ENCODE peak calls at places on chromosomes 5 and 9, in six cellular contexts. K is tibial nerve, A is spleen, F is IMR-90, U is stomach, J is uterus. W is an unnamed sample.

GRCh38 chr5:51618234-51618633 is 235.0 kb downstream of the ISL1 start:
- DNase-seq in K (no peak), A (no peak), F (no peak), U (no peak), J (no peak), W (no peak)

GRCh38 chr5:119840175-119840574 is 210.8 kb downstream of the FAM170A start:
- DNase-seq in K (no peak), A (no peak), F (no peak), U (no peak), J (no peak), W (no peak)

GRCh38 chr5:82635561-82636288 is 357.6 kb upstream of the RPS23 start:
- DNase-seq in K (no peak), A (no peak), F (peak; percentile 86), U (no peak), J (no peak), W (no peak)

GRCh38 chr9:74865177-74865576 is 22.5 kb downstream of the TRPM6 start:
- DNase-seq in K (no peak), A (no peak), F (no peak), U (no peak), J (no peak), W (no peak)

GRCh38 chr9:77848897-77849296 is 182.7 kb downstream of the GNAQ start:
- DNase-seq in K (peak; percentile 80), A (no peak), F (peak; percentile 91), U (no peak), J (peak; percentile 89), W (peak; percentile 84)

GRCh38 chr9:124835026-124835501 is 18.2 kb upstream of the WDR38 start:
- DNase-seq in K (peak; percentile 72), A (no peak), F (peak; percentile 79), U (peak; percentile 89), J (no peak), W (peak; percentile 95)

GRCh38 chr5:143229426-143229895 is 174.0 kb downstream of the NR3C1 start:
- DNase-seq in K (no peak), A (no peak), F (no peak), U (no peak), J (no peak), W (no peak)

GRCh38 chr9:111360881-111361280 is 30.9 kb upstream of the OR2K2 start:
- DNase-seq in K (no peak), A (no peak), F (no peak), U (no peak), J (no peak), W (no peak)

GRCh38 chr5:38670878-38671277 is 114.4 kb upstream of the LIFR start:
- DNase-seq in K (peak; percentile 75), A (no peak), F (no peak), U (no peak), J (no peak), W (no peak)

GRCh38 chr9:16679327-16679821 is 191.1 kb downstream of the BNC2 start:
- DNase-seq in K (no peak), A (no peak), F (peak; percentile 30), U (no peak), J (no peak), W (no peak)

GRCh38 chr5:62199792-62200716 is 106.0 kb upstream of the KIF2A start:
- DNase-seq in K (no peak), A (no peak), F (no peak), U (no peak), J (no peak), W (no peak)

GRCh38 chr9:93951655-93952118 is 3.5 kb downstream of the BARX1 start:
- DNase-seq in K (no peak), A (no peak), F (no peak), U (no peak), J (no peak), W (no peak)

GRCh38 chr9:127525426-127526188 is 74.3 kb downstream of the LRSAM1 start:
- DNase-seq in K (no peak), A (no peak), F (peak; percentile 58), U (no peak), J (no peak), W (no peak)

GRCh38 chr9:79570449-79571308 is 1.1 kb upstream of the TLE4 start:
- DNase-seq in K (peak; percentile 35), A (peak; percentile 95), F (peak; percentile 63), U (peak; percentile 36), J (peak; percentile 41), W (peak; percentile 82)

GRCh38 chr9:78038620-78039300 is 7.1 kb upstream of the GNAQ start:
- DNase-seq in K (no peak), A (no peak), F (peak; percentile 26), U (no peak), J (no peak), W (no peak)

GRCh38 chr9:98080346-98080745 is 23.8 kb downstream of the NANS start:
- DNase-seq in K (no peak), A (no peak), F (peak; percentile 52), U (no peak), J (no peak), W (no peak)

GRCh38 chr5:163387970-163388369 is 49.4 kb upstream of the CCNG1 start:
- DNase-seq in K (no peak), A (no peak), F (no peak), U (no peak), J (no peak), W (no peak)

GRCh38 chr5:12901696-12902095 is 997.5 kb upstream of the CTNND2 start:
- DNase-seq in K (no peak), A (no peak), F (no peak), U (no peak), J (no peak), W (no peak)

GRCh38 chr5:57824047-57824446 is 341.4 kb upstream of the ACTBL2 start:
- DNase-seq in K (no peak), A (no peak), F (peak; percentile 91), U (no peak), J (no peak), W (no peak)

GRCh38 chr5:149471406-149472183 is 79.6 kb downstream of the CSNK1A1 start:
- DNase-seq in K (no peak), A (no peak), F (peak; percentile 57), U (peak; percentile 53), J (no peak), W (peak; percentile 72)

GRCh38 chr9:133609311-133610098 is at the start of gene FAM163B:
- DNase-seq in K (no peak), A (peak; percentile 71), F (peak; percentile 22), U (no peak), J (no peak), W (no peak)

GRCh38 chr5:153523831-153524230 is 33.4 kb downstream of the GRIA1 start:
- DNase-seq in K (peak; percentile 27), A (no peak), F (peak; percentile 65), U (no peak), J (no peak), W (no peak)

GRCh38 chr5:54556136-54556535 is 38.6 kb downstream of the SNX18 start:
- DNase-seq in K (no peak), A (no peak), F (peak; percentile 12), U (no peak), J (no peak), W (no peak)

GRCh38 chr9:38017885-38018186 is 51.2 kb downstream of the SHB start:
- DNase-seq in K (no peak), A (no peak), F (no peak), U (no peak), J (no peak), W (no peak)

GRCh38 chr9:38018230-38018963 is 50.6 kb downstream of the SHB start:
- DNase-seq in K (no peak), A (no peak), F (no peak), U (no peak), J (no peak), W (no peak)

GRCh38 chr9:38016375-38017120 is 52.5 kb downstream of the SHB start:
- DNase-seq in K (no peak), A (no peak), F (peak; percentile 63), U (no peak), J (peak; percentile 67), W (no peak)

GRCh38 chr9:38018964-38019602 is 49.9 kb downstream of the SHB start:
- DNase-seq in K (no peak), A (no peak), F (peak; percentile 89), U (peak; percentile 73), J (peak; percentile 56), W (no peak)

GRCh38 chr9:38017149-38017884 is 51.7 kb downstream of the SHB start:
- DNase-seq in K (no peak), A (no peak), F (peak; percentile 62), U (peak; percentile 84), J (no peak), W (peak; percentile 22)
- TF ChIP-seq POLR2A in K (no peak), A (no peak), F (no peak), U (no peak), J (no peak), W (no peak)

GRCh38 chr9:114929166-114929565 is 1.2 kb downstream of the TNFSF8 start:
- DNase-seq in K (no peak), A (no peak), F (no peak), U (no peak), J (no peak), W (no peak)
- TF ChIP-seq POLR2A in K (no peak), A (no peak), F (no peak), U (no peak), J (no peak), W (no peak)

GRCh38 chr9:37464426-37465248 is 613 bp downstream of the ZBTB5 start:
- DNase-seq in K (peak; percentile 63), A (peak; percentile 96), F (peak; percentile 63), U (peak; percentile 72), J (peak; percentile 71), W (peak; percentile 30)

GRCh38 chr9:37468620-37469019 is 3.4 kb upstream of the ZBTB5 start:
- DNase-seq in K (no peak), A (no peak), F (no peak), U (no peak), J (no peak), W (no peak)

GRCh38 chr9:37464006-37464405 is 1.2 kb downstream of the ZBTB5 start:
- DNase-seq in K (no peak), A (no peak), F (no peak), U (no peak), J (no peak), W (no peak)

GRCh38 chr9:37466037-37466709 is 923 bp upstream of the ZBTB5 start:
- DNase-seq in K (peak; percentile 17), A (peak; percentile 92), F (no peak), U (peak; percentile 74), J (peak; percentile 84), W (peak; percentile 19)

DNA sequence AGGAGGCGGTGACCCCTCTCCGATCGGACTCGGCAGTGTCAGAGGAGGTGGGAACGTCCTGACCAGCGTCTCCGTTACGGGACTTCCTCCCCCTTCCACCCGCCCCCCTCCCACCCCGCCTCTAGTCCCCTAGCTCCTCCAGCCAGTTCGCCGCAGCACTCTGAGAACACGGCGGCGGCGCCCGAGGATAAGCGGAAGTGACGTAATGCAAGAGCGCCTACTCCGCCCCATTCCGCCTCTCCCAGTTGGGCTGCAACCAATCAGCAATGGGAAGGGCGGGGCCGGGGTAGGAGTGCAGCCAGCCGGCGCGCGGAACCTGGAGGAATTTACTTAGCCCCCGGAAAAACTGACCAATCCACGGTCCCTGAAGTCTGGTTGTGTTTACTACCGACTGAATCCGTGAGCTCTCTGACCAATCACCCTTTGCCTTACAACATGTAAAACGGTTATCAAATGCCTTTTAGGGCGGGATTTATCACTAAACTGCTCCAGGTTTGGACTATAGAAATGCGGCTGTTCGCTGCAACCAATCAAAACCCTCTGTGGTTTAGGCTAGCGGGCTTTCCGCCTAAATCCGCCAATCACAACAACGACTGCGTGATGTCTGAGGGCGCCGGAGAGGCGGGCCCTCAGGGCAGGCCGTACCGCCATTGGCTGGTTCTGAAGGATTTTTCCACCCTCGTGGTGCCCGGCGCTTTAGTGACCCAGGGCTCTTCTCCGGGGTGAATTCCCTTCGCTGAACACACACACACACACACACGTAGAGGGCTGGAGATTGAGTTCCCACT is at the start of gene ZBTB5:
- DNase-seq in K (peak; percentile 99), A (peak; percentile 99), F (peak; percentile 100), U (peak; percentile 99), J (peak; percentile 99), W (peak; percentile 61)
- TF ChIP-seq POLR2A in K (peak; percentile 67), A (no peak), F (no peak), U (no peak), J (peak; percentile 52), W (peak; percentile 57)

GRCh38 chr5:177147239-177147638 is 13.7 kb downstream of the NSD1 start:
- DNase-seq in K (no peak), A (peak; percentile 30), F (peak; percentile 63), U (no peak), J (no peak), W (peak; percentile 26)
- TF ChIP-seq POLR2A in K (no peak), A (no peak), F (no peak), U (no peak), J (no peak), W (no peak)

W was measured in H54.